ENCODE peak calls at places on chromosomes 7 and 10, in nine cellular contexts. One of them, this sample, is unnamed.

GRCh38 chr7:133705596-133705995 is 421.5 kb upstream of the LRGUK start:
- DNase-seq in NCI-H2107: no peak
- DNase-seq in NCI-H1092 treated with DMSO at 0.1 percent for 48 hours: no peak
- DNase-seq in NCI-H2081: no peak
- DNase-seq in NCI-H2171 treated with DMSO at 0.1 percent for 48 hours: no peak
- DNase-seq in IMR-90: peak
- DNase-seq in kidney tubule cell: peak
- DNase-seq in activated T-helper 1 cell treated with anti-CD3 and anti-CD28 coated beads, Interleukin-12 subunit alpha, Interleukin-12 subunit beta, Interleukin-2, Interleukin-4 antibody, amounts not matched to agents 30 ng/mL and 10 ng/mL and 1 ng/mL, durations not matched to agents 14 hours and 24 hours and 36 hours: no peak
- DNase-seq in NCI-H524: no peak
- DNase-seq in this sample: no peak

GRCh38 chr7:138917771-138918170 is 63.4 kb downstream of the KIAA1549 start:
- DNase-seq in NCI-H2107: no peak
- DNase-seq in NCI-H524: no peak
- DNase-seq in IMR-90: no peak
- DNase-seq in NCI-H2081: no peak
- DNase-seq in kidney tubule cell: no peak
- DNase-seq in NCI-H1092 treated with DMSO at 0.1 percent for 48 hours: no peak
- DNase-seq in NCI-H2171 treated with DMSO at 0.1 percent for 48 hours: no peak
- DNase-seq in activated T-helper 1 cell treated with anti-CD3 and anti-CD28 coated beads, Interleukin-12 subunit alpha, Interleukin-12 subunit beta, Interleukin-2, Interleukin-4 antibody, amounts not matched to agents 30 ng/mL and 10 ng/mL and 1 ng/mL, durations not matched to agents 14 hours and 24 hours and 36 hours: no peak
- DNase-seq in this sample: no peak

GRCh38 chr7:101218236-101219130 is 518 bp downstream of the ZNHIT1 start:
- DNase-seq in IMR-90: peak
- DNase-seq in NCI-H524: no peak
- DNase-seq in NCI-H2081: no peak
- DNase-seq in NCI-H2107: no peak
- DNase-seq in NCI-H1092 treated with DMSO at 0.1 percent for 48 hours: no peak
- DNase-seq in NCI-H2171 treated with DMSO at 0.1 percent for 48 hours: no peak
- DNase-seq in activated T-helper 1 cell treated with anti-CD3 and anti-CD28 coated beads, Interleukin-12 subunit alpha, Interleukin-12 subunit beta, Interleukin-2, Interleukin-4 antibody, amounts not matched to agents 30 ng/mL and 10 ng/mL and 1 ng/mL, durations not matched to agents 14 hours and 24 hours and 36 hours: no peak
- DNase-seq in kidney tubule cell: peak
- DNase-seq in this sample: no peak

GRCh38 chr7:36633377-36633776 is 90.9 kb downstream of the AOAH start:
- DNase-seq in NCI-H2081: no peak
- DNase-seq in NCI-H1092 treated with DMSO at 0.1 percent for 48 hours: no peak
- DNase-seq in NCI-H524: no peak
- DNase-seq in NCI-H2107: no peak
- DNase-seq in IMR-90: no peak
- DNase-seq in activated T-helper 1 cell treated with anti-CD3 and anti-CD28 coated beads, Interleukin-12 subunit alpha, Interleukin-12 subunit beta, Interleukin-2, Interleukin-4 antibody, amounts not matched to agents 30 ng/mL and 10 ng/mL and 1 ng/mL, durations not matched to agents 14 hours and 24 hours and 36 hours: no peak
- DNase-seq in kidney tubule cell: peak
- DNase-seq in NCI-H2171 treated with DMSO at 0.1 percent for 48 hours: no peak
- DNase-seq in this sample: no peak

GRCh38 chr10:103202319-103202718 is 9.2 kb upstream of the NT5C2 start:
- DNase-seq in NCI-H524: no peak
- DNase-seq in activated T-helper 1 cell treated with anti-CD3 and anti-CD28 coated beads, Interleukin-12 subunit alpha, Interleukin-12 subunit beta, Interleukin-2, Interleukin-4 antibody, amounts not matched to agents 30 ng/mL and 10 ng/mL and 1 ng/mL, durations not matched to agents 14 hours and 24 hours and 36 hours: no peak
- DNase-seq in IMR-90: no peak
- DNase-seq in NCI-H2171 treated with DMSO at 0.1 percent for 48 hours: no peak
- DNase-seq in NCI-H2107: no peak
- DNase-seq in kidney tubule cell: no peak
- DNase-seq in NCI-H1092 treated with DMSO at 0.1 percent for 48 hours: no peak
- DNase-seq in NCI-H2081: no peak
- DNase-seq in this sample: no peak

GRCh38 chr10:120260446-120260845 is 196.6 kb upstream of the PLPP4 start:
- DNase-seq in IMR-90: no peak
- DNase-seq in NCI-H2081: no peak
- DNase-seq in activated T-helper 1 cell treated with anti-CD3 and anti-CD28 coated beads, Interleukin-12 subunit alpha, Interleukin-12 subunit beta, Interleukin-2, Interleukin-4 antibody, amounts not matched to agents 30 ng/mL and 10 ng/mL and 1 ng/mL, durations not matched to agents 14 hours and 24 hours and 36 hours: no peak
- DNase-seq in NCI-H2107: no peak
- DNase-seq in NCI-H2171 treated with DMSO at 0.1 percent for 48 hours: peak
- DNase-seq in NCI-H524: peak
- DNase-seq in NCI-H1092 treated with DMSO at 0.1 percent for 48 hours: no peak
- DNase-seq in kidney tubule cell: no peak
- DNase-seq in this sample: no peak

GRCh38 chr7:36261019-36261754 is 108.1 kb downstream of the EEPD1 start:
- DNase-seq in activated T-helper 1 cell treated with anti-CD3 and anti-CD28 coated beads, Interleukin-12 subunit alpha, Interleukin-12 subunit beta, Interleukin-2, Interleukin-4 antibody, amounts not matched to agents 30 ng/mL and 10 ng/mL and 1 ng/mL, durations not matched to agents 14 hours and 24 hours and 36 hours: no peak
- DNase-seq in NCI-H2171 treated with DMSO at 0.1 percent for 48 hours: no peak
- DNase-seq in kidney tubule cell: no peak
- DNase-seq in NCI-H2107: no peak
- DNase-seq in NCI-H1092 treated with DMSO at 0.1 percent for 48 hours: no peak
- DNase-seq in NCI-H524: no peak
- DNase-seq in IMR-90: peak
- DNase-seq in NCI-H2081: no peak
- DNase-seq in this sample: no peak

GRCh38 chr7:29878081-29878688 is 71.9 kb downstream of the WIPF3 start:
- DNase-seq in NCI-H1092 treated with DMSO at 0.1 percent for 48 hours: peak
- DNase-seq in kidney tubule cell: peak
- DNase-seq in activated T-helper 1 cell treated with anti-CD3 and anti-CD28 coated beads, Interleukin-12 subunit alpha, Interleukin-12 subunit beta, Interleukin-2, Interleukin-4 antibody, amounts not matched to agents 30 ng/mL and 10 ng/mL and 1 ng/mL, durations not matched to agents 14 hours and 24 hours and 36 hours: no peak
- DNase-seq in NCI-H2081: peak
- DNase-seq in NCI-H2171 treated with DMSO at 0.1 percent for 48 hours: peak
- DNase-seq in NCI-H2107: peak
- DNase-seq in IMR-90: peak
- DNase-seq in NCI-H524: peak
- DNase-seq in this sample: no peak

GRCh38 chr10:46325021-46325420 is 38.2 kb downstream of the ANTXRL start:
- DNase-seq in NCI-H2171 treated with DMSO at 0.1 percent for 48 hours: no peak
- DNase-seq in NCI-H2107: no peak
- DNase-seq in NCI-H524: no peak
- DNase-seq in NCI-H1092 treated with DMSO at 0.1 percent for 48 hours: no peak
- DNase-seq in activated T-helper 1 cell treated with anti-CD3 and anti-CD28 coated beads, Interleukin-12 subunit alpha, Interleukin-12 subunit beta, Interleukin-2, Interleukin-4 antibody, amounts not matched to agents 30 ng/mL and 10 ng/mL and 1 ng/mL, durations not matched to agents 14 hours and 24 hours and 36 hours: no peak
- DNase-seq in kidney tubule cell: no peak
- DNase-seq in NCI-H2081: no peak
- DNase-seq in IMR-90: peak
- DNase-seq in this sample: no peak

GRCh38 chr10:67725567-67725966 is 29.6 kb upstream of the CTNNA3 start:
- DNase-seq in NCI-H2081: no peak
- DNase-seq in kidney tubule cell: no peak
- DNase-seq in NCI-H2171 treated with DMSO at 0.1 percent for 48 hours: no peak
- DNase-seq in IMR-90: no peak
- DNase-seq in NCI-H2107: no peak
- DNase-seq in NCI-H524: no peak
- DNase-seq in NCI-H1092 treated with DMSO at 0.1 percent for 48 hours: no peak
- DNase-seq in activated T-helper 1 cell treated with anti-CD3 and anti-CD28 coated beads, Interleukin-12 subunit alpha, Interleukin-12 subunit beta, Interleukin-2, Interleukin-4 antibody, amounts not matched to agents 30 ng/mL and 10 ng/mL and 1 ng/mL, durations not matched to agents 14 hours and 24 hours and 36 hours: no peak
- DNase-seq in this sample: no peak

GRCh38 chr10:96420610-96421009 is 61.8 kb upstream of the OPALIN start:
- DNase-seq in IMR-90: no peak
- DNase-seq in NCI-H2107: no peak
- DNase-seq in NCI-H524: no peak
- DNase-seq in kidney tubule cell: no peak
- DNase-seq in NCI-H2081: no peak
- DNase-seq in activated T-helper 1 cell treated with anti-CD3 and anti-CD28 coated beads, Interleukin-12 subunit alpha, Interleukin-12 subunit beta, Interleukin-2, Interleukin-4 antibody, amounts not matched to agents 30 ng/mL and 10 ng/mL and 1 ng/mL, durations not matched to agents 14 hours and 24 hours and 36 hours: no peak
- DNase-seq in NCI-H1092 treated with DMSO at 0.1 percent for 48 hours: no peak
- DNase-seq in NCI-H2171 treated with DMSO at 0.1 percent for 48 hours: no peak
- DNase-seq in this sample: no peak

GRCh38 chr10:71075759-71076472 is 136.5 kb upstream of the UNC5B start:
- DNase-seq in kidney tubule cell: no peak
- DNase-seq in NCI-H1092 treated with DMSO at 0.1 percent for 48 hours: no peak
- DNase-seq in IMR-90: no peak
- DNase-seq in NCI-H2107: no peak
- DNase-seq in activated T-helper 1 cell treated with anti-CD3 and anti-CD28 coated beads, Interleukin-12 subunit alpha, Interleukin-12 subunit beta, Interleukin-2, Interleukin-4 antibody, amounts not matched to agents 30 ng/mL and 10 ng/mL and 1 ng/mL, durations not matched to agents 14 hours and 24 hours and 36 hours: no peak
- DNase-seq in NCI-H524: no peak
- DNase-seq in NCI-H2081: no peak
- DNase-seq in NCI-H2171 treated with DMSO at 0.1 percent for 48 hours: no peak
- DNase-seq in this sample: no peak

GRCh38 chr7:73992104-73992562 is 35.8 kb upstream of the ELN start:
- DNase-seq in NCI-H2107: no peak
- DNase-seq in NCI-H524: no peak
- DNase-seq in NCI-H2081: no peak
- DNase-seq in NCI-H2171 treated with DMSO at 0.1 percent for 48 hours: no peak
- DNase-seq in NCI-H1092 treated with DMSO at 0.1 percent for 48 hours: no peak
- DNase-seq in kidney tubule cell: no peak
- DNase-seq in IMR-90: peak
- DNase-seq in activated T-helper 1 cell treated with anti-CD3 and anti-CD28 coated beads, Interleukin-12 subunit alpha, Interleukin-12 subunit beta, Interleukin-2, Interleukin-4 antibody, amounts not matched to agents 30 ng/mL and 10 ng/mL and 1 ng/mL, durations not matched to agents 14 hours and 24 hours and 36 hours: no peak
- DNase-seq in this sample: no peak

GRCh38 chr7:26930201-26930600 is 65.8 kb upstream of the SKAP2 start:
- DNase-seq in IMR-90: no peak
- DNase-seq in activated T-helper 1 cell treated with anti-CD3 and anti-CD28 coated beads, Interleukin-12 subunit alpha, Interleukin-12 subunit beta, Interleukin-2, Interleukin-4 antibody, amounts not matched to agents 30 ng/mL and 10 ng/mL and 1 ng/mL, durations not matched to agents 14 hours and 24 hours and 36 hours: no peak
- DNase-seq in NCI-H2171 treated with DMSO at 0.1 percent for 48 hours: no peak
- DNase-seq in kidney tubule cell: no peak
- DNase-seq in NCI-H2107: no peak
- DNase-seq in NCI-H2081: no peak
- DNase-seq in NCI-H524: no peak
- DNase-seq in NCI-H1092 treated with DMSO at 0.1 percent for 48 hours: no peak
- DNase-seq in this sample: no peak

GRCh38 chr7:135166338-135166989 is 4.0 kb downstream of the CYREN start:
- DNase-seq in NCI-H524: no peak
- DNase-seq in NCI-H2081: no peak
- DNase-seq in NCI-H2171 treated with DMSO at 0.1 percent for 48 hours: no peak
- DNase-seq in NCI-H1092 treated with DMSO at 0.1 percent for 48 hours: no peak
- DNase-seq in kidney tubule cell: no peak
- DNase-seq in NCI-H2107: no peak
- DNase-seq in activated T-helper 1 cell treated with anti-CD3 and anti-CD28 coated beads, Interleukin-12 subunit alpha, Interleukin-12 subunit beta, Interleukin-2, Interleukin-4 antibody, amounts not matched to agents 30 ng/mL and 10 ng/mL and 1 ng/mL, durations not matched to agents 14 hours and 24 hours and 36 hours: no peak
- DNase-seq in IMR-90: no peak
- DNase-seq in this sample: no peak

GRCh38 chr10:82910301-82910700 is 1035.3 kb downstream of the NRG3 start:
- DNase-seq in NCI-H524: no peak
- DNase-seq in kidney tubule cell: no peak
- DNase-seq in IMR-90: no peak
- DNase-seq in activated T-helper 1 cell treated with anti-CD3 and anti-CD28 coated beads, Interleukin-12 subunit alpha, Interleukin-12 subunit beta, Interleukin-2, Interleukin-4 antibody, amounts not matched to agents 30 ng/mL and 10 ng/mL and 1 ng/mL, durations not matched to agents 14 hours and 24 hours and 36 hours: no peak
- DNase-seq in NCI-H2171 treated with DMSO at 0.1 percent for 48 hours: no peak
- DNase-seq in NCI-H1092 treated with DMSO at 0.1 percent for 48 hours: no peak
- DNase-seq in NCI-H2107: no peak
- DNase-seq in NCI-H2081: no peak
- DNase-seq in this sample: no peak

GRCh38 chr7:142873281-142873784 is 12.2 kb downstream of the TRPV6 start:
- DNase-seq in activated T-helper 1 cell treated with anti-CD3 and anti-CD28 coated beads, Interleukin-12 subunit alpha, Interleukin-12 subunit beta, Interleukin-2, Interleukin-4 antibody, amounts not matched to agents 30 ng/mL and 10 ng/mL and 1 ng/mL, durations not matched to agents 14 hours and 24 hours and 36 hours: no peak
- DNase-seq in NCI-H524: peak
- DNase-seq in NCI-H2081: peak
- DNase-seq in NCI-H2107: no peak
- DNase-seq in NCI-H1092 treated with DMSO at 0.1 percent for 48 hours: no peak
- DNase-seq in NCI-H2171 treated with DMSO at 0.1 percent for 48 hours: no peak
- DNase-seq in kidney tubule cell: peak
- DNase-seq in IMR-90: no peak
- DNase-seq in this sample: peak

GRCh38 chr7:118573065-118573464 is 348.6 kb downstream of the ANKRD7 start:
- DNase-seq in NCI-H2081: peak
- DNase-seq in NCI-H1092 treated with DMSO at 0.1 percent for 48 hours: peak
- DNase-seq in NCI-H2107: no peak
- DNase-seq in IMR-90: no peak
- DNase-seq in NCI-H2171 treated with DMSO at 0.1 percent for 48 hours: peak
- DNase-seq in NCI-H524: peak
- DNase-seq in activated T-helper 1 cell treated with anti-CD3 and anti-CD28 coated beads, Interleukin-12 subunit alpha, Interleukin-12 subunit beta, Interleukin-2, Interleukin-4 antibody, amounts not matched to agents 30 ng/mL and 10 ng/mL and 1 ng/mL, durations not matched to agents 14 hours and 24 hours and 36 hours: no peak
- DNase-seq in kidney tubule cell: peak
- DNase-seq in this sample: no peak

GRCh38 chr10:92691591-92692084 is 1.9 kb downstream of the HHEX start:
- DNase-seq in kidney tubule cell: no peak
- DNase-seq in NCI-H1092 treated with DMSO at 0.1 percent for 48 hours: no peak
- DNase-seq in NCI-H2107: no peak
- DNase-seq in NCI-H2081: no peak
- DNase-seq in IMR-90: no peak
- DNase-seq in activated T-helper 1 cell treated with anti-CD3 and anti-CD28 coated beads, Interleukin-12 subunit alpha, Interleukin-12 subunit beta, Interleukin-2, Interleukin-4 antibody, amounts not matched to agents 30 ng/mL and 10 ng/mL and 1 ng/mL, durations not matched to agents 14 hours and 24 hours and 36 hours: no peak
- DNase-seq in NCI-H2171 treated with DMSO at 0.1 percent for 48 hours: no peak
- DNase-seq in NCI-H524: no peak
- DNase-seq in this sample: no peak

GRCh38 chr10:129517680-129518057 is 50.6 kb downstream of the MGMT start:
- DNase-seq in kidney tubule cell: no peak
- DNase-seq in NCI-H2171 treated with DMSO at 0.1 percent for 48 hours: no peak
- DNase-seq in activated T-helper 1 cell treated with anti-CD3 and anti-CD28 coated beads, Interleukin-12 subunit alpha, Interleukin-12 subunit beta, Interleukin-2, Interleukin-4 antibody, amounts not matched to agents 30 ng/mL and 10 ng/mL and 1 ng/mL, durations not matched to agents 14 hours and 24 hours and 36 hours: no peak
- DNase-seq in NCI-H1092 treated with DMSO at 0.1 percent for 48 hours: no peak
- DNase-seq in NCI-H2081: no peak
- DNase-seq in IMR-90: no peak
- DNase-seq in NCI-H524: no peak
- DNase-seq in NCI-H2107: no peak
- DNase-seq in this sample: no peak

GRCh38 chr7:25314094-25314708 is 85.9 kb upstream of the NPVF start:
- DNase-seq in NCI-H1092 treated with DMSO at 0.1 percent for 48 hours: no peak
- DNase-seq in NCI-H524: no peak
- DNase-seq in IMR-90: no peak
- DNase-seq in NCI-H2081: no peak
- DNase-seq in NCI-H2171 treated with DMSO at 0.1 percent for 48 hours: no peak
- DNase-seq in activated T-helper 1 cell treated with anti-CD3 and anti-CD28 coated beads, Interleukin-12 subunit alpha, Interleukin-12 subunit beta, Interleukin-2, Interleukin-4 antibody, amounts not matched to agents 30 ng/mL and 10 ng/mL and 1 ng/mL, durations not matched to agents 14 hours and 24 hours and 36 hours: no peak
- DNase-seq in NCI-H2107: no peak
- DNase-seq in kidney tubule cell: peak
- DNase-seq in this sample: no peak

GRCh38 chr7:26188291-26188999 is 12.1 kb downstream of the HNRNPA2B1 start:
- DNase-seq in kidney tubule cell: no peak
- DNase-seq in NCI-H2171 treated with DMSO at 0.1 percent for 48 hours: peak
- DNase-seq in NCI-H1092 treated with DMSO at 0.1 percent for 48 hours: no peak
- DNase-seq in IMR-90: no peak
- DNase-seq in NCI-H2081: no peak
- DNase-seq in NCI-H2107: no peak
- DNase-seq in NCI-H524: peak
- DNase-seq in activated T-helper 1 cell treated with anti-CD3 and anti-CD28 coated beads, Interleukin-12 subunit alpha, Interleukin-12 subunit beta, Interleukin-2, Interleukin-4 antibody, amounts not matched to agents 30 ng/mL and 10 ng/mL and 1 ng/mL, durations not matched to agents 14 hours and 24 hours and 36 hours: no peak
- DNase-seq in this sample: no peak

GRCh38 chr7:12069757-12070156 is 141.3 kb upstream of the TMEM106B start:
- DNase-seq in NCI-H2081: no peak
- DNase-seq in NCI-H524: peak
- DNase-seq in NCI-H2107: no peak
- DNase-seq in kidney tubule cell: no peak
- DNase-seq in NCI-H2171 treated with DMSO at 0.1 percent for 48 hours: no peak
- DNase-seq in IMR-90: no peak
- DNase-seq in activated T-helper 1 cell treated with anti-CD3 and anti-CD28 coated beads, Interleukin-12 subunit alpha, Interleukin-12 subunit beta, Interleukin-2, Interleukin-4 antibody, amounts not matched to agents 30 ng/mL and 10 ng/mL and 1 ng/mL, durations not matched to agents 14 hours and 24 hours and 36 hours: no peak
- DNase-seq in NCI-H1092 treated with DMSO at 0.1 percent for 48 hours: no peak
- DNase-seq in this sample: no peak

GRCh38 chr7:100444311-100445278 is 8.3 kb upstream of the PPP1R35 start:
- DNase-seq in NCI-H1092 treated with DMSO at 0.1 percent for 48 hours: no peak
- DNase-seq in kidney tubule cell: peak
- DNase-seq in NCI-H524: no peak
- DNase-seq in NCI-H2081: no peak
- DNase-seq in activated T-helper 1 cell treated with anti-CD3 and anti-CD28 coated beads, Interleukin-12 subunit alpha, Interleukin-12 subunit beta, Interleukin-2, Interleukin-4 antibody, amounts not matched to agents 30 ng/mL and 10 ng/mL and 1 ng/mL, durations not matched to agents 14 hours and 24 hours and 36 hours: no peak
- DNase-seq in NCI-H2171 treated with DMSO at 0.1 percent for 48 hours: no peak
- DNase-seq in NCI-H2107: no peak
- DNase-seq in IMR-90: peak
- DNase-seq in this sample: no peak

This sample was measured in activated CD4-positive, alpha-beta memory T cell treated with anti-CD3 and anti-CD28 coated beads, Interleukin-2, amount 10 ng/mL, durations not matched to agents 7 days and 5 days.